ENCODE peak calls at places on chromosomes 13 and 19, in seven cellular contexts. A is PC-3, Y is GM23338, H is retinal pigment epithelial cell, S is breast epithelium, T is astrocyte, C is type B pancreatic cell. J is an unnamed sample.

GRCh38 chr13:25911020-25911419 is 140.8 kb downstream of the SHISA2 start:
- DNase-seq in A (no peak), Y (peak; percentile 88), H (no peak), S (no peak), T (no peak), C (no peak), J (no peak)

GRCh38 chr19:51712461-51713081 is 11.2 kb downstream of the HAS1 start:
- DNase-seq in A (peak; percentile 85), Y (peak; percentile 87), H (no peak), S (no peak), T (no peak), C (no peak), J (no peak)

GRCh38 chr19:1748115-1748702 is 5.1 kb upstream of the ONECUT3 start:
- DNase-seq in A (no peak), Y (peak; percentile 74), H (no peak), S (no peak), T (no peak), C (no peak), J (no peak)

GRCh38 chr13:32126298-32126697 is 94.7 kb downstream of the FRY start:
- DNase-seq in A (no peak), Y (no peak), H (no peak), S (no peak), T (no peak), C (no peak), J (no peak)

GRCh38 chr13:41059896-41060722 is 1.2 kb upstream of the WBP4 start:
- DNase-seq in A (peak; percentile 75), Y (peak; percentile 95), H (no peak), S (peak; percentile 75), T (peak; percentile 81), C (peak; percentile 91), J (peak; percentile 79)

GRCh38 chr13:50128406-50129048 is 113.3 kb downstream of the KCNRG start:
- DNase-seq in A (no peak), Y (peak; percentile 59), H (no peak), S (no peak), T (no peak), C (no peak), J (no peak)

GRCh38 chr13:31767175-31767900 is 28.0 kb downstream of the RXFP2 start:
- DNase-seq in A (no peak), Y (no peak), H (no peak), S (no peak), T (peak; percentile 98), C (no peak), J (no peak)

GRCh38 chr13:110530839-110531499 is 30.6 kb downstream of the RAB20 start:
- DNase-seq in A (no peak), Y (no peak), H (no peak), S (no peak), T (no peak), C (no peak), J (no peak)

GRCh38 chr19:28021316-28022185 is 1191.4 kb downstream of the UQCRFS1 start:
- DNase-seq in A (no peak), Y (no peak), H (no peak), S (no peak), T (no peak), C (no peak), J (no peak)

GRCh38 chr13:109576331-109576813 is 210.0 kb downstream of the IRS2 start:
- DNase-seq in A (peak; percentile 60), Y (no peak), H (no peak), S (no peak), T (no peak), C (no peak), J (no peak)

GRCh38 chr13:45269204-45269603 is 68.4 kb upstream of the KCTD4 start:
- DNase-seq in A (peak; percentile 44), Y (peak; percentile 45), H (no peak), S (no peak), T (peak; percentile 45), C (no peak), J (no peak)

GRCh38 chr19:1245884-1246816 is 2.2 kb upstream of the MIDN start:
- DNase-seq in A (no peak), Y (no peak), H (no peak), S (no peak), T (no peak), C (no peak), J (no peak)

GRCh38 chr19:8575467-8575997 is 1.7 kb downstream of the MYO1F start:
- DNase-seq in A (peak; percentile 49), Y (peak; percentile 77), H (no peak), S (no peak), T (peak; percentile 65), C (no peak), J (no peak)

GRCh38 chr13:77565635-77566034 is 30.1 kb downstream of the SCEL start:
- DNase-seq in A (peak; percentile 66), Y (peak; percentile 65), H (no peak), S (no peak), T (peak; percentile 8), C (no peak), J (no peak)

GRCh38 chr13:47455581-47455980 is 545.5 kb downstream of the SUCLA2 start:
- DNase-seq in A (peak; percentile 51), Y (peak; percentile 12), H (no peak), S (no peak), T (no peak), C (no peak), J (no peak)

GRCh38 chr13:34344761-34345600 is 527.0 kb downstream of the RFC3 start:
- DNase-seq in A (no peak), Y (no peak), H (peak; percentile 84), S (no peak), T (peak; percentile 26), C (no peak), J (no peak)

GRCh38 chr19:1244693-1245451 is 3.3 kb downstream of the ATP5F1D start:
- DNase-seq in A (no peak), Y (no peak), H (no peak), S (no peak), T (no peak), C (no peak), J (no peak)

GRCh38 chr19:19064811-19065745 is 1.3 kb downstream of the SLC25A42 start:
- DNase-seq in A (peak; percentile 19), Y (peak; percentile 34), H (no peak), S (no peak), T (no peak), C (no peak), J (no peak)

GRCh38 chr13:74461011-74461410 is 326.8 kb upstream of the KLF12 start:
- DNase-seq in A (no peak), Y (no peak), H (no peak), S (no peak), T (no peak), C (no peak), J (no peak)

GRCh38 chr19:57682226-57682766 is 519 bp downstream of the ZNF551 start:
- DNase-seq in A (no peak), Y (no peak), H (no peak), S (no peak), T (no peak), C (no peak), J (no peak)

GRCh38 chr13:31485651-31486051 is 253.7 kb upstream of the RXFP2 start:
- DNase-seq in A (no peak), Y (no peak), H (no peak), S (no peak), T (peak; percentile 15), C (no peak), J (no peak)

GRCh38 chr19:54916822-54917221 is 10.9 kb downstream of the NCR1 start:
- DNase-seq in A (no peak), Y (no peak), H (no peak), S (no peak), T (no peak), C (no peak), J (no peak)

GRCh38 chr19:58229255-58229639 is 533 bp downstream of the ZNF544 start:
- DNase-seq in A (peak; percentile 50), Y (peak; percentile 71), H (no peak), S (no peak), T (peak; percentile 14), C (no peak), J (no peak)

GRCh38 chr13:93847162-93847561 is 620.6 kb downstream of the GPC6 start:
- DNase-seq in A (peak; percentile 80), Y (no peak), H (peak; percentile 69), S (no peak), T (peak; percentile 86), C (no peak), J (no peak)

GRCh38 chr19:10655457-10656312 is 1.5 kb downstream of the ILF3 start:
- DNase-seq in A (peak; percentile 39), Y (peak; percentile 40), H (no peak), S (no peak), T (peak; percentile 27), C (no peak), J (no peak)

GRCh38 chr13:97855570-97855970 is 97.9 kb upstream of the IPO5 start:
- DNase-seq in A (peak; percentile 77), Y (peak; percentile 92), H (peak; percentile 68), S (no peak), T (peak; percentile 73), C (no peak), J (no peak)

GRCh38 chr13:103540394-103540793 is 474.2 kb upstream of the SLC10A2 start:
- DNase-seq in A (no peak), Y (no peak), H (no peak), S (no peak), T (no peak), C (no peak), J (no peak)
- TF ChIP-seq CTCF in A (no peak), Y (no peak), H (no peak), S (no peak), T (no peak), C (no peak), J (no peak)

DNA sequence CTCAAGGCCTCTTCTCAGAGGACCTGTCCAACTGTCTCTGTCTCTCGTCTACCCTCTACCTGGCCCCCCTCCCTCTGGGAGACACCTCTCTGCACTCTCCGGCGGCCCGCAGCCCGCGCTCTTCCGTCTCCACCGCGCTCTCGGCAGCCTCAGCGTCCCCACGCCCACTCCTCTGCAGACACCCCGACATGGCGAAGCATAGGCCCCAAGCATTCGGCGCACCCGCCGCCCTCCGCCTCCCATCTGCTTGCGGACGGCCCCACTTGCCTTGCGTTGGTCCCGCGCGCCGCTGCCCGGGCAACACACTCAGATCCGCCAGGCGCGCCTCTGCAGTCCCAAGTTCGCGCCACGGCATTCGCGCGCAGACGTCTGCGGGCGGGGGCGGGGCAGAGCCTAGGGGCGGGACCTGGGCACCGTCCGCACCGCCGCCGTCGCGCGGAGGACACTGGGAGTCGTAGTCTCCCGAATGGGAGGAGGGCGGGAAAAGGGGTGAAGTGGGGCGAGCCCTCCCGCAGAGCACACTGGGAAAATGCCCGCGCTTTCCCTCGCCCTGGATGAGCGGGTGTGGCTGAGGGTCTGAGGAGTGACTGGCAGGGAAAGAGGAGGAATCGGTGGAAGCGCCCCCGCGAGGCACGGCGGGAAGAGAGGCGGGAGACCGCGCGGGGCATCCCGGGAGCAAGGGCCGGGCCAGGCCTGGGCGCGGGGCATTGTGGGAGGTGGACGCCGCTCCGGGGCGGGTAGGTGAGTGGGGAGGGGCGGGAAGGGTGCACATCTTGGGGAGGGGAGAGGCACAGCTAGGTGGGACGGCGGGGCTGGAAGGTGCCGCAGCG is at the start of the genes LIG1 and ZSWIM9:
- DNase-seq in A (peak; percentile 88), Y (peak; percentile 94), H (peak; percentile 89), S (peak; percentile 88), T (peak; percentile 90), C (peak; percentile 95), J (peak; percentile 65)
- TF ChIP-seq CTCF in A (no peak), Y (no peak), H (peak; percentile 7), S (no peak), T (no peak), C (no peak), J (no peak)

GRCh38 chr13:28817204-28817603 is 2.9 kb upstream of the MTUS2 start:
- DNase-seq in A (no peak), Y (peak; percentile 56), H (no peak), S (no peak), T (no peak), C (no peak), J (no peak)
- TF ChIP-seq CTCF in A (peak; percentile 29), Y (peak; percentile 64), H (no peak), S (no peak), T (no peak), C (peak; percentile 49), J (no peak)

GRCh38 chr19:40570313-40571004 is 6.2 kb upstream of the SHKBP1 start:
- DNase-seq in A (peak; percentile 98), Y (peak; percentile 100), H (peak; percentile 97), S (peak; percentile 98), T (peak; percentile 98), C (peak; percentile 96), J (peak; percentile 92)
- TF ChIP-seq CTCF in A (no peak), Y (peak; percentile 60), H (no peak), S (no peak), T (peak; percentile 63), C (no peak), J (no peak)

J was measured in omental fat pad.